ENCODE peak calls at places on chromosomes 7 and 10, in seven cellular contexts. Y is dermis blood vessel endothelial cell; T is HFFc6; E is substantia nigra; F is stimulated activated CD8-positive, alpha-beta memory T cell treated with anti-CD3 and anti-CD28 coated beads, Interleukin-4, amount 100 ng/mL, for 24 hours; P is right atrium auricular region; W is occipital lobe. M is an unnamed sample.

GRCh38 chr10:36676321-36677169 is 448.9 kb upstream of the ANKRD30A start:
- DNase-seq in Y (no peak), T (no peak), E (no peak), F (no peak), P (no peak), W (no peak), M (no peak)

GRCh38 chr7:45407730-45408406 is 166.3 kb upstream of the ADCY1 start:
- DNase-seq in Y (no peak), T (no peak), E (no peak), F (no peak), P (no peak), W (peak), M (no peak)

GRCh38 chr7:67267914-67268313 is 271.3 kb downstream of the TYW1 start:
- DNase-seq in Y (no peak), T (no peak), E (no peak), F (no peak), P (no peak), W (no peak), M (no peak)

GRCh38 chr10:102281103-102281502 is 35.8 kb downstream of the GBF1 start:
- DNase-seq in Y (peak), T (no peak), E (no peak), F (no peak), P (no peak), W (no peak), M (no peak)

GRCh38 chr7:11858668-11859302 is 26.8 kb upstream of the THSD7A start:
- DNase-seq in Y (peak), T (no peak), E (no peak), F (no peak), P (no peak), W (no peak), M (no peak)

GRCh38 chr7:107874605-107875446 is 16.2 kb upstream of the DLD start:
- DNase-seq in Y (peak), T (peak), E (no peak), F (no peak), P (no peak), W (no peak), M (no peak)

GRCh38 chr10:57094965-57095364 is 733.9 kb upstream of the ZWINT start:
- DNase-seq in Y (no peak), T (no peak), E (no peak), F (no peak), P (no peak), W (no peak), M (no peak)

GRCh38 chr10:69744971-69745370 is 56.7 kb upstream of the COL13A1 start:
- DNase-seq in Y (no peak), T (no peak), E (no peak), F (no peak), P (no peak), W (no peak), M (no peak)

GRCh38 chr10:126171555-126171954 is 216.7 kb downstream of the ADAM12 start:
- DNase-seq in Y (no peak), T (peak), E (no peak), F (no peak), P (no peak), W (no peak), M (no peak)

GRCh38 chr10:131983780-131984179 is 2.1 kb upstream of the BNIP3 start:
- DNase-seq in Y (peak), T (peak), E (no peak), F (no peak), P (no peak), W (no peak), M (no peak)

GRCh38 chr10:124252097-124252715 is 158.8 kb upstream of the CHST15 start:
- DNase-seq in Y (no peak), T (no peak), E (no peak), F (no peak), P (no peak), W (no peak), M (no peak)

GRCh38 chr7:128247640-128248194 is 6.6 kb downstream of the LEP start:
- DNase-seq in Y (peak), T (peak), E (no peak), F (no peak), P (no peak), W (no peak), M (no peak)

M was measured in left ventricle myocardium inferior.